ENCODE peak calls at places on chromosomes 6 and 20, in seven cellular contexts. Q, J, S, X, K, F and Y are unnamed samples.

GRCh38 chr6:147741419-147741818 is 232.9 kb downstream of the SAMD5 start:
- DNase-seq in Q (no peak), J (peak; percentile 41), S (no peak), X (no peak), K (no peak), F (no peak), Y (no peak)

GRCh38 chr6:43972179-43972914 is 154.9 kb downstream of the MRPL14 start:
- DNase-seq in Q (no peak), J (peak; percentile 36), S (peak; percentile 23), X (no peak), K (no peak), F (no peak), Y (no peak)

GRCh38 chr20:51750037-51750769 is 18.0 kb downstream of the ATP9A start:
- DNase-seq in Q (no peak), J (peak; percentile 99), S (peak; percentile 87), X (no peak), K (peak; percentile 91), F (peak; percentile 70), Y (peak; percentile 83)

GRCh38 chr20:10239954-10240353 is 21.3 kb downstream of the SNAP25 start:
- DNase-seq in Q (peak; percentile 42), J (peak; percentile 28), S (peak; percentile 38), X (no peak), K (no peak), F (no peak), Y (no peak)

GRCh38 chr20:7459123-7459522 is 481.1 kb downstream of the HAO1 start:
- DNase-seq in Q (no peak), J (no peak), S (no peak), X (no peak), K (peak; percentile 20), F (no peak), Y (no peak)

GRCh38 chr20:33653900-33654596 is 8.1 kb upstream of the C20orf144 start:
- DNase-seq in Q (no peak), J (no peak), S (peak; percentile 94), X (no peak), K (no peak), F (no peak), Y (peak; percentile 72)

GRCh38 chr6:104325341-104326172 is 534.2 kb downstream of the HACE1 start:
- DNase-seq in Q (no peak), J (peak; percentile 52), S (no peak), X (peak; percentile 19), K (no peak), F (no peak), Y (no peak)

GRCh38 chr6:33587529-33588215 is 7.6 kb upstream of the BAK1 start:
- DNase-seq in Q (no peak), J (no peak), S (no peak), X (no peak), K (no peak), F (no peak), Y (no peak)

GRCh38 chr6:7215798-7216231 is 97.2 kb downstream of the SSR1 start:
- DNase-seq in Q (no peak), J (no peak), S (no peak), X (no peak), K (no peak), F (no peak), Y (no peak)

GRCh38 chr6:77688641-77689040 is 35.8 kb downstream of the MEI4 start:
- DNase-seq in Q (no peak), J (no peak), S (no peak), X (no peak), K (no peak), F (no peak), Y (no peak)

GRCh38 chr20:16419138-16419715 is 154.0 kb downstream of the KIF16B start:
- DNase-seq in Q (no peak), J (no peak), S (no peak), X (no peak), K (no peak), F (no peak), Y (no peak)

GRCh38 chr6:33061987-33062386 is 11.5 kb downstream of the HLA-DPA1 start:
- DNase-seq in Q (no peak), J (peak; percentile 48), S (no peak), X (no peak), K (no peak), F (no peak), Y (no peak)

GRCh38 chr20:45892828-45893500 is 1.8 kb downstream of the CTSA start:
- DNase-seq in Q (peak; percentile 45), J (no peak), S (no peak), X (no peak), K (no peak), F (no peak), Y (no peak)

GRCh38 chr6:74518035-74518434 is 687.8 kb downstream of the COL12A1 start:
- DNase-seq in Q (no peak), J (no peak), S (no peak), X (no peak), K (no peak), F (no peak), Y (no peak)

GRCh38 chr6:132752255-132752654 is 5.4 kb downstream of the VNN2 start:
- DNase-seq in Q (no peak), J (no peak), S (no peak), X (no peak), K (no peak), F (no peak), Y (no peak)

GRCh38 chr20:51185277-51185676 is 162.4 kb upstream of the KCNG1 start:
- DNase-seq in Q (no peak), J (peak; percentile 48), S (no peak), X (no peak), K (no peak), F (no peak), Y (no peak)

GRCh38 chr6:43695967-43696291 is 8.3 kb upstream of the MRPS18A start:
- DNase-seq in Q (no peak), J (no peak), S (no peak), X (no peak), K (no peak), F (no peak), Y (no peak)

GRCh38 chr6:91376686-91377085 is 789.8 kb upstream of the MAP3K7 start:
- DNase-seq in Q (no peak), J (no peak), S (peak; percentile 44), X (no peak), K (no peak), F (no peak), Y (no peak)

DNA sequence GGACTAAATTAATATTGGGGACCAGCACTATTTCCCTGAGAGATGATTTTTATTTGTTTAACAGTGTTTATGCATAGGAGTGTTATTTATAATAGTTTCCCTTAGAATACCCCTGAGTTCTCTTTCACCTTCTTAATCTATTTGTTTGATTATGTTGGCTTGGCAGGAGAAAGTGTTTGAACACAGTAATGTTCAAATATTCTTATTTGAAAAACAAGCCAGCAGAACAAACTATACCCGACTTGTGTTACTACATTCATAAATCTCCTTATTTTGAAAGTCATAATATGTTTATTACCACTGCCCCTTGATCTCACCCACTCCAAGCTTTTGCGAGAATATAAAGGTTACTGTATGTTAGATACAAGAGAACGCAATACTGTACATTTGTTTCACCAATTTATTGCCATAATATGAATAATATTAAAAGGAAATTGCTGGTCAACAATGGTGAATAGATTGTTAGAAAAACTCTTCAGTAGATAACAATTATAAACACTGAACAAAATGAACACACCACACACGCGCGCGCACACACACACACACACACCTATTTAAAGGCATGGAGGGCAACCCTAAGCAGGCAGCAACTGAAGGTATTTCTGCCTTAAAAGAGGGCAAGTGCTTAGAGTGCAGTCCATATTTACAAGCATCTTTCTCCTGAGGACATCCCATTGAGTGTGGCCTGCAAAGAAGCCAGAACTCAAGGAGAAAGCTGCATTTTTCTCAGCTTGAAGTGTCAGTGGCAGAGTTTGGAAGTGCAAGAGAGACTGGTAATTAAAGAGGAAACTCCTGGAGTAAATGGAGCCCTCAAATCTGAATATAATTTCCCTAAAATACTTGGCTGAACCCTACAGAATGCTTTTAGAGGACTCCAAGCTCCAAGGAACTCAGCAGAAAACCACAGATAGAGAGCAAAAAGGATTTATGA is 279.4 kb upstream of the MAN1A1 start:
- DNase-seq in Q (no peak), J (no peak), S (no peak), X (no peak), K (no peak), F (no peak), Y (no peak)
- TF ChIP-seq CTCF in Q (no peak), J (no peak), S (no peak), X (no peak), K (peak; percentile 3), F (no peak), Y (no peak)

GRCh38 chr6:125670586-125670985 is 78.8 kb upstream of the HEY2 start:
- DNase-seq in Q (no peak), J (no peak), S (no peak), X (no peak), K (no peak), F (no peak), Y (peak; percentile 57)
- TF ChIP-seq CTCF in Q (no peak), J (no peak), S (no peak), X (no peak), K (no peak), F (no peak), Y (no peak)

GRCh38 chr6:38185752-38186151 is 366.2 kb downstream of the ZFAND3 start:
- DNase-seq in Q (no peak), J (no peak), S (no peak), X (no peak), K (no peak), F (no peak), Y (no peak)

GRCh38 chr6:38188677-38189335 is 369.3 kb downstream of the ZFAND3 start:
- DNase-seq in Q (no peak), J (no peak), S (no peak), X (no peak), K (no peak), F (no peak), Y (no peak)

GRCh38 chr6:38187688-38188590 is 368.4 kb downstream of the ZFAND3 start:
- DNase-seq in Q (no peak), J (no peak), S (no peak), X (no peak), K (no peak), F (no peak), Y (no peak)

GRCh38 chr6:38185244-38185643 is 365.7 kb downstream of the ZFAND3 start:
- DNase-seq in Q (no peak), J (no peak), S (no peak), X (no peak), K (no peak), F (no peak), Y (no peak)

GRCh38 chr6:38187285-38187684 is 367.8 kb downstream of the ZFAND3 start:
- DNase-seq in Q (no peak), J (no peak), S (no peak), X (no peak), K (no peak), F (no peak), Y (no peak)
- TF ChIP-seq CTCF in Q (no peak), J (no peak), S (no peak), X (no peak), K (no peak), F (no peak), Y (no peak)

DNA sequence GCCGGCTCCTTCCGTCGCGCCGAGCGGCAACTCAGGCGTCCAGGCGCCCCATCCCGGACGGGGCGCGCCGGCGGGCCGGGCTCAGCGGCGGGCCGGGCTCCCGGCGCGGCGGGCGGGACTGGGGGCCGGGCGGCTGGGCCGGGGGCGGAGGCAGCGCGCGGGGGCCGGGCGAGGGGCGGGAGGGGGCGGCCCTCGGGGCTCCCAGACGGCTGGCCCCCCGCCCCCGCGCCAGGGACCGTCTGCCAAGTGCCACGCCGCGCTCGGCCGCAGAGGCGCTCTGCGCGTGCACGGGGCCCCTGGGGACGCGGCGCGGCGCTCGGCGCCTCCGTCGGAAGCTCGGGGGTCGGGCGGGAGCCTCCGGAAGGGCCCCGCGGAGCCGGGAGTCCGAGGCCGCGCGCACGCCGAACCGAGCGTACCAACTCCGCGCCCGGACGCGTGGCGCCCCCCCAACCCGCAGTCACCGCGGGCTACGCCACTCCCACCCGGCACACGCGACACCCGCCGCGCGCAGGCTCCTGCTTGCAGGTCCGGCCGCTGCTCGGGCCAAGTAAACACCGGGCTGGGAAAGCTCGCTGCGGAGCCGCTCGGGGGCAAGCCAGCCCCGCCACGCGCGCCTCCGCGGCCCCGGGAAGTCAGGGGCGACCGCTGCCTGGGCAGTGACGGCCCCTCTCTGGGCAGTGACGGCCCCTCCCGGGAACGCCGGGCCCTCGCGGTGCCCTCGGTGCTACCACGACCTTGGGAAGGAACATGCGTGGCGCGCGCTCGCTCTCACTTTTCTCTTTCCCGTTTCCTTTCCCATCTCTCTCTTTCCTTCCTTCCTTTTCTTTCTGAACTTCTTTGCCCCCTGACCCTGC is at the start of gene PREX1:
- DNase-seq in Q (peak; percentile 80), J (peak; percentile 32), S (peak; percentile 89), X (peak; percentile 87), K (peak; percentile 64), F (peak; percentile 86), Y (peak; percentile 81)
- TF ChIP-seq CTCF in Q (no peak), J (no peak), S (no peak), X (no peak), K (no peak), F (peak; percentile 20), Y (no peak)